ENCODE peak calls at places on chromosomes 11 and 22, in ten cellular contexts. D, R, V, O, X, S, Z, U, M and J are unnamed samples.

GRCh38 chr11:58845342-58845741 is 838 bp upstream of the GLYATL2 start:
- DNase-seq in V (no peak), X (no peak), U (no peak), D (no peak), M (no peak), O (no peak), R (no peak), Z (no peak), S (no peak), J (no peak)

GRCh38 chr11:65780770-65781151 is at the start of gene AP5B1:
- DNase-seq in X (peak; percentile 48), U (peak; percentile 91), V (no peak), Z (no peak), D (peak; percentile 57), M (peak; percentile 67), O (peak; percentile 53), R (peak; percentile 89), S (peak; percentile 66), J (peak; percentile 30)

GRCh38 chr11:46675288-46675851 is 25.0 kb downstream of the ARHGAP1 start:
- DNase-seq in Z (peak; percentile 74), M (no peak), U (peak; percentile 86), O (no peak), D (peak; percentile 50), S (no peak), V (no peak), X (peak; percentile 76), R (no peak), J (no peak)

GRCh38 chr11:78809931-78810481 is 235.3 kb upstream of the NARS2 start:
- DNase-seq in R (no peak), V (no peak), D (no peak), O (no peak), X (peak; percentile 29), U (peak; percentile 59), M (no peak), S (no peak), Z (no peak), J (no peak)

GRCh38 chr11:76613901-76614300 is 56.6 kb downstream of the LRRC32 start:
- DNase-seq in R (no peak), U (no peak), D (no peak), X (no peak), O (no peak), Z (no peak), M (no peak), S (no peak), V (no peak), J (no peak)

GRCh38 chr22:23675502-23676415 is 15.1 kb upstream of the RGL4 start:
- DNase-seq in R (no peak), S (peak; percentile 55), V (no peak), M (no peak), X (no peak), Z (no peak), D (peak; percentile 42), O (no peak), U (no peak), J (no peak)

GRCh38 chr11:62505112-62505783 is 41.4 kb downstream of the AHNAK start:
- DNase-seq in M (no peak), Z (peak; percentile 69), U (no peak), S (peak; percentile 18), X (no peak), R (no peak), O (peak; percentile 64), V (no peak), D (no peak), J (no peak)

GRCh38 chr11:67282876-67283371 is 6.2 kb upstream of the ANKRD13D start:
- DNase-seq in D (no peak), M (no peak), V (no peak), Z (no peak), R (no peak), O (no peak), X (no peak), S (no peak), U (no peak), J (no peak)

GRCh38 chr11:99371257-99371656 is 350.5 kb downstream of the CNTN5 start:
- DNase-seq in M (no peak), O (no peak), Z (no peak), X (no peak), V (no peak), D (no peak), R (no peak), S (no peak), U (no peak), J (no peak)

GRCh38 chr11:64216879-64217278 is 9.1 kb downstream of the TRPT1 start:
- DNase-seq in D (no peak), X (no peak), S (no peak), V (no peak), M (no peak), O (no peak), R (no peak), Z (no peak), U (no peak), J (no peak)

GRCh38 chr11:69530278-69531070 is 49.0 kb downstream of the LINC01488 start:
- DNase-seq in D (no peak), Z (no peak), U (no peak), X (no peak), O (no peak), S (peak; percentile 9), V (no peak), R (peak; percentile 75), M (no peak), J (no peak)

GRCh38 chr11:60085909-60086308 is 2.6 kb upstream of the MS4A2 start:
- DNase-seq in R (no peak), O (no peak), M (no peak), U (no peak), V (no peak), Z (no peak), D (no peak), X (no peak), S (no peak), J (no peak)

GRCh38 chr22:46929046-46929688 is 166.7 kb downstream of the TBC1D22A start:
- DNase-seq in U (no peak), X (no peak), Z (no peak), O (no peak), V (no peak), R (no peak), M (no peak), S (no peak), D (no peak), J (no peak)

GRCh38 chr11:8809185-8809584 is 101.8 kb upstream of the AKIP1 start:
- DNase-seq in M (no peak), U (no peak), V (no peak), Z (no peak), D (no peak), O (no peak), X (no peak), R (no peak), S (no peak), J (no peak)

GRCh38 chr11:64339754-64340408 is at the start of gene CCDC88B:
- DNase-seq in V (no peak), O (no peak), Z (peak; percentile 79), U (no peak), D (peak; percentile 74), M (no peak), X (no peak), R (peak; percentile 91), S (peak; percentile 91), J (no peak)

GRCh38 chr11:81005595-81005994 is 1564.8 kb upstream of the TENM4 start:
- DNase-seq in R (no peak), X (peak; percentile 76), V (no peak), Z (no peak), M (peak; percentile 23), O (no peak), S (no peak), D (no peak), U (peak; percentile 38), J (no peak)

GRCh38 chr11:126284829-126285228 is 1.9 kb downstream of the TIRAP start:
- DNase-seq in Z (peak; percentile 79), O (no peak), U (peak; percentile 79), X (peak; percentile 89), M (peak; percentile 64), S (peak; percentile 91), R (peak; percentile 93), V (no peak), D (peak; percentile 70), J (peak; percentile 67)

GRCh38 chr11:9143726-9144125 is 52.3 kb upstream of the SCUBE2 start:
- DNase-seq in S (no peak), R (no peak), X (no peak), O (no peak), U (no peak), Z (no peak), M (no peak), D (no peak), V (peak; percentile 71), J (no peak)

GRCh38 chr11:1064167-1064566 is 10.5 kb upstream of the MUC2 start:
- DNase-seq in X (no peak), V (no peak), M (no peak), D (no peak), R (no peak), O (no peak), S (no peak), Z (no peak), U (no peak), J (no peak)

GRCh38 chr11:122850076-122850631 is 11.9 kb downstream of the CRTAM start:
- DNase-seq in R (no peak), Z (no peak), M (no peak), X (peak; percentile 42), S (peak; percentile 37), V (no peak), D (no peak), O (no peak), U (no peak), J (no peak)

GRCh38 chr11:67644042-67644441 is 4.5 kb upstream of the TBX10 start:
- DNase-seq in M (peak; percentile 27), Z (no peak), U (no peak), X (no peak), V (no peak), O (peak; percentile 22), D (no peak), S (no peak), R (peak; percentile 48), J (no peak)

GRCh38 chr11:63762662-63763505 is 5.7 kb downstream of the ZFTA start:
- DNase-seq in D (no peak), S (no peak), V (no peak), U (peak; percentile 63), R (no peak), O (peak; percentile 64), X (peak; percentile 48), M (no peak), Z (no peak), J (no peak)

GRCh38 chr22:49930596-49931412 is 12.4 kb downstream of the CRELD2 start:
- DNase-seq in S (peak; percentile 86), V (no peak), R (peak; percentile 94), O (no peak), U (peak; percentile 78), X (peak; percentile 76), M (peak; percentile 84), Z (peak; percentile 86), D (peak; percentile 84), J (peak; percentile 79)

GRCh38 chr22:22721681-22722309 is 77.4 kb downstream of the GGTLC2 start:
- DNase-seq in M (no peak), X (peak; percentile 75), R (no peak), S (peak; percentile 52), D (no peak), O (no peak), Z (no peak), U (peak; percentile 24), V (no peak), J (no peak)

GRCh38 chr11:70323811-70324210 is 53.3 kb downstream of the PPFIA1 start:
- DNase-seq in X (peak; percentile 25), V (no peak), R (no peak), M (no peak), O (no peak), Z (no peak), S (no peak), D (no peak), U (peak; percentile 39), J (no peak)